ENCODE peak calls at places on chromosomes 16 and 17, in nine cellular contexts. V is LHCN-M2; Z is GM10248; N is AG08396; U is progenitor cell of endocrine pancreas; Y is smooth muscle cell of the brain vasculature; T is T-helper 9 cell; R is NCI-H1436; J is CD4-positive, alpha-beta T cell. G is an unnamed sample.

GRCh38 chr16:12235110-12235509 is 258.6 kb downstream of the SNX29 start:
- DNase-seq in V (peak), Z (no peak), N (no peak), U (no peak), Y (no peak), T (no peak), R (no peak), J (no peak), G (peak)

GRCh38 chr16:79598341-79599181 is 2.0 kb downstream of the MAF start:
- DNase-seq in V (peak), Z (no peak), N (peak), U (peak), Y (no peak), T (peak), R (peak), J (peak), G (no peak)

GRCh38 chr16:74999208-74999682 is 421 bp downstream of the ZNRF1 start:
- DNase-seq in V (peak), Z (peak), N (peak), U (peak), Y (no peak), T (peak), R (no peak), J (no peak), G (no peak)

GRCh38 chr16:14043278-14043677 is 27.8 kb upstream of the MRTFB start:
- DNase-seq in V (no peak), Z (no peak), N (no peak), U (no peak), Y (no peak), T (no peak), R (no peak), J (no peak), G (no peak)

GRCh38 chr16:17658881-17659280 is 188.1 kb upstream of the XYLT1 start:
- DNase-seq in V (no peak), Z (no peak), N (no peak), U (no peak), Y (no peak), T (no peak), R (no peak), J (no peak), G (no peak)

GRCh38 chr17:44751806-44752205 is 7.0 kb upstream of the ADAM11 start:
- DNase-seq in V (no peak), Z (no peak), N (no peak), U (no peak), Y (no peak), T (no peak), R (no peak), J (no peak), G (no peak)

GRCh38 chr16:82580293-82580900 is 46.4 kb upstream of the CDH13 start:
- DNase-seq in V (peak), Z (no peak), N (no peak), U (no peak), Y (no peak), T (no peak), R (no peak), J (no peak), G (peak)

GRCh38 chr17:33854596-33854995 is 400.5 kb upstream of the CCL2 start:
- DNase-seq in V (no peak), Z (no peak), N (no peak), U (no peak), Y (no peak), T (no peak), R (no peak), J (no peak), G (no peak)

GRCh38 chr17:63740464-63741181 is 976 bp downstream of the STRADA start:
- DNase-seq in V (no peak), Z (peak), N (peak), U (no peak), Y (no peak), T (no peak), R (no peak), J (no peak), G (no peak)

GRCh38 chr17:19539040-19539399 is 5.4 kb downstream of the SLC47A1 start:
- DNase-seq in V (no peak), Z (no peak), N (no peak), U (no peak), Y (no peak), T (no peak), R (no peak), J (no peak), G (no peak)

GRCh38 chr17:80991645-80992076 is at the start of gene CHMP6:
- DNase-seq in V (peak), Z (peak), N (peak), U (peak), Y (no peak), T (peak), R (peak), J (peak), G (no peak)

GRCh38 chr17:59521465-59522126 is 43.8 kb upstream of the DHX40 start:
- DNase-seq in V (peak), Z (peak), N (peak), U (peak), Y (no peak), T (peak), R (peak), J (peak), G (peak)

GRCh38 chr16:67882374-67883145 is 2.1 kb upstream of the NRN1L start:
- DNase-seq in V (peak), Z (no peak), N (peak), U (no peak), Y (no peak), T (no peak), R (no peak), J (no peak), G (no peak)

GRCh38 chr17:50844117-50844700 is 8.8 kb downstream of the WFIKKN2 start:
- DNase-seq in V (no peak), Z (no peak), N (no peak), U (no peak), Y (no peak), T (no peak), R (no peak), J (no peak), G (no peak)

GRCh38 chr17:42340691-42341127 is 47.5 kb downstream of the STAT3 start:
- DNase-seq in V (no peak), Z (no peak), N (no peak), U (no peak), Y (no peak), T (no peak), R (no peak), J (no peak), G (no peak)

GRCh38 chr17:40086150-40087044 is 14.0 kb downstream of the NR1D1 start:
- DNase-seq in V (no peak), Z (peak), N (peak), U (peak), Y (no peak), T (peak), R (peak), J (peak), G (peak)

GRCh38 chr17:61809816-61810392 is 53.4 kb downstream of the BRIP1 start:
- DNase-seq in V (peak), Z (no peak), N (peak), U (no peak), Y (no peak), T (no peak), R (peak), J (no peak), G (no peak)

GRCh38 chr17:81271226-81271625 is 23.9 kb downstream of the SLC38A10 start:
- DNase-seq in V (no peak), Z (no peak), N (no peak), U (no peak), Y (no peak), T (no peak), R (no peak), J (no peak), G (no peak)

GRCh38 chr17:68657166-68657940 is 56.2 kb upstream of the FAM20A start:
- DNase-seq in V (peak), Z (no peak), N (no peak), U (no peak), Y (no peak), T (no peak), R (no peak), J (no peak), G (no peak)

GRCh38 chr16:29852654-29853053 is 10.4 kb downstream of the CDIPT start:
- DNase-seq in V (no peak), Z (no peak), N (peak), U (no peak), Y (no peak), T (no peak), R (no peak), J (no peak), G (no peak)

GRCh38 chr16:54594646-54595381 is 308.2 kb upstream of the IRX3 start:
- DNase-seq in V (no peak), Z (no peak), N (no peak), U (no peak), Y (no peak), T (no peak), R (no peak), J (no peak), G (no peak)

GRCh38 chr17:73261952-73262675 is 434 bp upstream of the CPSF4L start:
- DNase-seq in V (no peak), Z (no peak), N (no peak), U (no peak), Y (no peak), T (no peak), R (no peak), J (no peak), G (no peak)

GRCh38 chr17:77844681-77845080 is 113.8 kb upstream of the TNRC6C start:
- DNase-seq in V (no peak), Z (no peak), N (no peak), U (no peak), Y (no peak), T (no peak), R (no peak), J (no peak), G (no peak)

GRCh38 chr17:7850970-7851437 is 3.9 kb upstream of the TMEM88 start:
- DNase-seq in V (no peak), Z (no peak), N (no peak), U (no peak), Y (no peak), T (peak), R (no peak), J (no peak), G (no peak)

GRCh38 chr17:77011173-77012011 is 129.4 kb upstream of the SEC14L1 start:
- DNase-seq in V (peak), Z (no peak), N (no peak), U (no peak), Y (no peak), T (peak), R (peak), J (peak), G (peak)

GRCh38 chr16:66553223-66553622 is 847 bp downstream of the CKLF start:
- DNase-seq in V (no peak), Z (no peak), N (no peak), U (no peak), Y (no peak), T (no peak), R (no peak), J (no peak), G (no peak)

GRCh38 chr16:52825882-52826281 is 226.8 kb downstream of the CHD9NB start:
- DNase-seq in V (peak), Z (no peak), N (no peak), U (no peak), Y (no peak), T (no peak), R (peak), J (no peak), G (peak)

GRCh38 chr17:76278952-76279741 is 14.0 kb downstream of the UBALD2 start:
- DNase-seq in V (peak), Z (peak), N (peak), U (peak), Y (peak), T (peak), R (peak), J (peak), G (peak)

GRCh38 chr17:66507103-66507923 is 204.9 kb downstream of the PRKCA start:
- DNase-seq in V (peak), Z (no peak), N (peak), U (no peak), Y (peak), T (no peak), R (no peak), J (no peak), G (no peak)

GRCh38 chr16:73697336-73697735 is 599.3 kb upstream of the PSMD7 start:
- DNase-seq in V (no peak), Z (no peak), N (no peak), U (no peak), Y (no peak), T (no peak), R (no peak), J (no peak), G (no peak)

GRCh38 chr17:596763-597644 is 117.6 kb downstream of the VPS53 start:
- DNase-seq in V (peak), Z (no peak), N (peak), U (no peak), Y (no peak), T (no peak), R (no peak), J (no peak), G (no peak)

GRCh38 chr16:85148959-85149358 is 36.7 kb upstream of the CIBAR2 start:
- DNase-seq in V (peak), Z (no peak), N (peak), U (no peak), Y (no peak), T (no peak), R (no peak), J (no peak), G (peak)

GRCh38 chr17:50627782-50628601 is 6.7 kb upstream of the ABCC3 start:
- DNase-seq in V (no peak), Z (no peak), N (no peak), U (no peak), Y (no peak), T (no peak), R (peak), J (no peak), G (no peak)

GRCh38 chr17:57755479-57756070 is 10.5 kb upstream of the CCDC182 start:
- DNase-seq in V (peak), Z (no peak), N (peak), U (no peak), Y (no peak), T (no peak), R (no peak), J (no peak), G (no peak)

GRCh38 chr17:76969598-76970172 is 101.5 kb downstream of the MGAT5B start:
- DNase-seq in V (no peak), Z (no peak), N (no peak), U (no peak), Y (no peak), T (peak), R (no peak), J (no peak), G (no peak)

GRCh38 chr17:66830451-66830850 is 4.5 kb upstream of the CACNG5 start:
- DNase-seq in V (no peak), Z (no peak), N (no peak), U (no peak), Y (no peak), T (no peak), R (no peak), J (no peak), G (no peak)

GRCh38 chr16:31064882-31065461 is 9.1 kb downstream of the ZNF668 start:
- DNase-seq in V (peak), Z (no peak), N (peak), U (no peak), Y (peak), T (no peak), R (no peak), J (no peak), G (no peak)

GRCh38 chr17:75876190-75876937 is 2.0 kb downstream of the TRIM47 start:
- DNase-seq in V (no peak), Z (peak), N (no peak), U (no peak), Y (no peak), T (peak), R (peak), J (peak), G (no peak)

GRCh38 chr17:33572615-33573014 is 279.5 kb upstream of the ASIC2 start:
- DNase-seq in V (no peak), Z (no peak), N (no peak), U (peak), Y (no peak), T (no peak), R (no peak), J (no peak), G (no peak)

G was measured in NCI-H1694.